ENCODE peak calls at places on chromosomes 1 and 21, in four cellular contexts. F, Q, R and I are unnamed samples.

GRCh38 chr1:2347409-2347785 is 44.0 kb downstream of the MORN1 start:
- DNase-seq in R (no peak), Q (no peak), F (no peak), I (no peak)

GRCh38 chr1:108063703-108064102 is 98.7 kb upstream of the VAV3 start:
- DNase-seq in F (no peak), R (no peak), Q (no peak), I (no peak)

GRCh38 chr1:14777516-14778506 is 179.3 kb downstream of the KAZN start:
- DNase-seq in R (peak; percentile 48), F (no peak), Q (no peak), I (no peak)

GRCh38 chr1:20720631-20721051 is 2.8 kb upstream of the KIF17 start:
- DNase-seq in F (no peak), R (no peak), Q (no peak), I (peak; percentile 17)

GRCh38 chr1:235984041-235984820 is 80.7 kb downstream of the NID1 start:
- DNase-seq in Q (no peak), F (no peak), R (no peak), I (no peak)

GRCh38 chr1:221093903-221094865 is 214.9 kb downstream of the HLX start:
- DNase-seq in R (no peak), F (no peak), Q (no peak), I (peak; percentile 46)

GRCh38 chr21:15695241-15695640 is 34.5 kb upstream of the USP25 start:
- DNase-seq in Q (no peak), R (no peak), F (no peak), I (no peak)

GRCh38 chr1:29426701-29427279 is 190.5 kb downstream of the PTPRU start:
- DNase-seq in Q (no peak), R (no peak), F (no peak), I (peak; percentile 65)

GRCh38 chr1:46490603-46491499 is 1.2 kb downstream of the DMBX1 start:
- DNase-seq in R (no peak), F (no peak), Q (no peak), I (no peak)

GRCh38 chr1:232046531-232047283 is 420.1 kb downstream of the DISC1 start:
- DNase-seq in R (no peak), Q (no peak), F (no peak), I (no peak)

GRCh38 chr1:159275891-159276290 is 26.2 kb upstream of the FCER1A start:
- DNase-seq in F (no peak), Q (no peak), R (no peak), I (no peak)

GRCh38 chr1:185680453-185680852 is 53.7 kb upstream of the HMCN1 start:
- DNase-seq in F (no peak), Q (no peak), R (no peak), I (no peak)

GRCh38 chr1:205963352-205963751 is 20.1 kb upstream of the SLC26A9 start:
- DNase-seq in Q (no peak), R (no peak), F (no peak), I (no peak)

GRCh38 chr1:107687846-107688753 is 276.9 kb downstream of the VAV3 start:
- DNase-seq in R (no peak), F (peak; percentile 71), Q (no peak), I (no peak)

GRCh38 chr1:15273274-15273673 is 26.3 kb downstream of the FHAD1 start:
- DNase-seq in F (no peak), R (no peak), Q (no peak), I (no peak)

GRCh38 chr21:43302356-43302700 is 124.6 kb downstream of the SIK1 start:
- DNase-seq in F (no peak), R (no peak), Q (no peak), I (no peak)

GRCh38 chr1:152168535-152168868 is 9.5 kb upstream of the RPTN start:
- DNase-seq in Q (no peak), F (no peak), R (no peak), I (no peak)

GRCh38 chr1:160646192-160646591 is 652 bp downstream of the SLAMF1 start:
- DNase-seq in Q (no peak), F (no peak), R (no peak), I (no peak)

GRCh38 chr1:29991025-29991424 is 732.4 kb downstream of the MATN1 start:
- DNase-seq in F (no peak), R (peak; percentile 67), Q (no peak), I (peak; percentile 41)

GRCh38 chr1:159092398-159092760 is 15.8 kb upstream of the AIM2 start:
- DNase-seq in Q (no peak), R (no peak), F (no peak), I (no peak)

GRCh38 chr1:147579532-147580199 is 38.4 kb downstream of the BCL9 start:
- DNase-seq in R (no peak), Q (no peak), F (peak; percentile 73), I (no peak)

GRCh38 chr1:148318123-148318899 is 164.8 kb downstream of the PPIAL4G start:
- DNase-seq in Q (peak; percentile 27), F (no peak), R (no peak), I (no peak)

GRCh38 chr21:43276811-43277210 is 108.0 kb downstream of the CRYAA start:
- DNase-seq in R (no peak), Q (no peak), F (no peak), I (no peak)

GRCh38 chr21:17802568-17802967 is 16.6 kb downstream of the C21orf91 start:
- DNase-seq in Q (no peak), R (no peak), F (no peak), I (no peak)

GRCh38 chr1:56948403-56949023 is 17.3 kb downstream of the C8B start:
- DNase-seq in F (no peak), R (no peak), Q (no peak), I (no peak)
- TF ChIP-seq NFIC in F (no peak), R (no peak), Q (no peak), I (no peak)

GRCh38 chr1:39631361-39632331 is 7.8 kb downstream of the HEYL start:
- DNase-seq in F (no peak), R (peak; percentile 27), Q (no peak), I (peak; percentile 72)
- TF ChIP-seq NFIC in F (no peak), R (no peak), Q (no peak), I (no peak)

GRCh38 chr1:166730299-166730888 is 108.9 kb upstream of the POGK start:
- DNase-seq in R (peak; percentile 43), F (no peak), Q (no peak), I (no peak)
- TF ChIP-seq NFIC in R (peak; percentile 48), F (no peak), Q (no peak), I (no peak)

DNA sequence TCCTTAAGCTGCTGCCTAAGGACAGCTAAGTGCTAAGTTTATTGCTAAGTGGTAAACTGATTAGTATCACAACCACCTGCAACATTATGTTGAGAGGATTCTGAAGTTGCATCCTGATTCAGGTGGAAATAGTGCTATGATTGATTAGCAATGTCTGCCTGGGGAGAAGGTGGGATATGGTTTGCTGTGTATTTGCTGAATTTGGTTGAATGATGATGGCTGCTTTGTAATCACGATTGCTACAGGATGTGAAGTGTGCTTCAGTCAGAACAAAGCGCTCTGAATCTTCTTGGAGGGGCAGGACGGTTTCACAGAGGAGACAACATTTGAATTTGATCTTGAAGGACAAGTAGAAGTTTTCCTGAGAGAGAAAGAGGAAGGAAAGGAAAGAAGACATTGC is 226.0 kb downstream of the ST6GALNAC3 start:
- DNase-seq in R (no peak), F (no peak), Q (no peak), I (no peak)
- TF ChIP-seq NFIC in R (no peak), F (no peak), Q (no peak), I (no peak)

GRCh38 chr21:44700101-44701022 is 3.4 kb downstream of the KRTAP10-12 start:
- DNase-seq in Q (no peak), F (peak; percentile 32), R (peak; percentile 6), I (peak; percentile 21)
- TF ChIP-seq NFIC in Q (no peak), F (no peak), R (no peak), I (no peak)

GRCh38 chr1:44641126-44642102 is 32.9 kb downstream of the TMEM53 start:
- DNase-seq in F (no peak), Q (no peak), R (no peak), I (peak; percentile 59)
- TF ChIP-seq NFIC in F (no peak), Q (no peak), R (no peak), I (no peak)

GRCh38 chr1:60876952-60877351 is 205.4 kb upstream of the NFIA start:
- DNase-seq in F (no peak), Q (no peak), R (no peak), I (no peak)

GRCh38 chr1:60877376-60877775 is 205.0 kb upstream of the NFIA start:
- DNase-seq in Q (no peak), F (no peak), R (no peak), I (no peak)

GRCh38 chr1:60872690-60873089 is 209.7 kb upstream of the NFIA start:
- DNase-seq in R (no peak), Q (no peak), F (no peak), I (no peak)

GRCh38 chr1:60875139-60875538 is 207.2 kb upstream of the NFIA start:
- DNase-seq in R (no peak), Q (no peak), F (no peak), I (no peak)

DNA sequence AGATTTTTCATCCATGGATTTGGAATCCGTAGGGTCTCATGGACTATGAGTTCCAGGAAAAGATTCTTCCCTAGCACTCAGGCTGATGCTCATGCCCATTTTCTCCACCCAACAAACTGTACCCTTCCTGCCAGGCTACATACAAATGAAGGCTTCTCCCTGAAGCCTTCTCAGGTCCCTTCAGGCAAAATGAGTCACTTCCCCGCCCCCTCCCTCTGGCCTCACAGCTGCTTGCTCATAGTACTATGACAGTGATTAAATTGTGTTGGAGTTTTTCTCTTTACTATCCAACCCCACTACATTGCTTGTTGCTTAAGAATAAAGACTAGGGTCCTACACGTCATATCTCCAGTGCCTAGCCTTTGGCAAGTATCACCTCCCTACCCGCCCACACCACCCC is 207.7 kb upstream of the NFIA start:
- DNase-seq in F (no peak), R (no peak), Q (no peak), I (no peak)
- TF ChIP-seq NFIC in F (no peak), R (no peak), Q (no peak), I (no peak)

DNA sequence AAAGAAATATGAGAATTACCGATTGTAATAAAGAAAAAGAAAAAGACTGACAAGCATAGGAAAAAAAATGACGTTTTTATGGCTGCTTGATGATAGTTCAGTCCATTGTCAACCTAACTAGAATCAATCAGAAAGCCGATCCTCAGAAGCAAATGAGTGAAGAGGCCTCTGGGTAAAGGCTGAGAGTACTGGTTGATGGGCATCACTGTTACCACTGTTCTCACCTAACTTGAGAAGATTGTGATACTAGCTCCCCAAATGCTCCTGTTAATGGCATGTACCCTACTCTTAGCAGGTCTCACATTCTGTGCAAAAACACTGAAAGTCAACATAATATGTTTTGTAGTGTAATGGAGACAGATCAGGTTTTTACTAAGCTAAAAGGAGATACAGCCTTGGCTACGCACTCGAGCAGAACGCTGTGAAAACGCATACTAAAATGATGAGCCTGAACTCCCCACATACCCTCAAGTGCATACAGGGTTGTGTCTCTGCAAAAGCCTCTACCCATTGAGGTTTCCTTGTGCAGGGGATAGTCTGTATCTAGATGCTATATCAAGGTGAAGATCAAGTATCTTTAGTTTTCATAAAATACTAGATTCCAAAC is 554.6 kb downstream of the SMYD3 start:
- DNase-seq in R (no peak), Q (peak; percentile 21), F (no peak), I (no peak)
- TF ChIP-seq NFIC in R (no peak), Q (no peak), F (no peak), I (no peak)